ENCODE peak calls at places on chromosome X, in six cellular contexts. S is testis, B is fibroblast of lung, O is PC-9, Y is left lung, Q is pancreas. H is an unnamed sample.

GRCh38 chrX:25013593-25014365 is 2.0 kb downstream of the ARX start:
- DNase-seq in S (no peak), O (no peak), B (no peak), Q (no peak), Y (no peak), H (no peak)

GRCh38 chrX:150752124-150752523 is 58.9 kb downstream of the MTMR1 start:
- DNase-seq in Q (no peak), B (no peak), S (no peak), O (no peak), Y (no peak), H (no peak)

GRCh38 chrX:150683536-150684146 is 9.6 kb upstream of the MTMR1 start:
- DNase-seq in O (peak; percentile 21), B (no peak), S (no peak), Q (no peak), Y (no peak), H (no peak)

GRCh38 chrX:15244421-15244820 is 25.5 kb downstream of the ASB9 start:
- DNase-seq in O (no peak), Q (no peak), S (no peak), B (no peak), Y (no peak), H (no peak)

GRCh38 chrX:123222920-123223319 is 38.8 kb downstream of the GRIA3 start:
- DNase-seq in Y (no peak), O (no peak), S (peak; percentile 24), Q (peak; percentile 60), B (no peak), H (no peak)

GRCh38 chrX:19377799-19378198 is 34.1 kb downstream of the PDHA1 start:
- DNase-seq in O (no peak), Y (no peak), S (no peak), Q (no peak), B (no peak), H (no peak)

GRCh38 chrX:77785400-77785745 is 643 bp downstream of the ATRX start:
- DNase-seq in B (peak; percentile 16), Q (no peak), S (peak; percentile 16), Y (no peak), O (no peak), H (no peak)

GRCh38 chrX:56802921-56803848 is 74.1 kb downstream of the NBDY start:
- DNase-seq in O (no peak), S (peak; percentile 62), Y (no peak), Q (peak; percentile 79), B (peak; percentile 62), H (peak; percentile 55)

GRCh38 chrX:146863566-146863965 is 49.0 kb upstream of the CXorf51A start:
- DNase-seq in Q (no peak), B (no peak), O (no peak), Y (no peak), S (no peak), H (peak; percentile 1)

GRCh38 chrX:120147537-120147936 is 10.9 kb upstream of the RHOXF2 start:
- DNase-seq in S (no peak), Q (no peak), B (no peak), Y (no peak), O (no peak), H (no peak)

GRCh38 chrX:7570432-7571009 is 272.4 kb upstream of the VCX start:
- DNase-seq in Q (no peak), B (no peak), Y (no peak), S (no peak), O (no peak), H (no peak)

GRCh38 chrX:112832481-112833095 is 8.0 kb downstream of the AMOT start:
- DNase-seq in O (peak; percentile 89), Y (no peak), S (no peak), Q (no peak), B (peak; percentile 52), H (no peak)

GRCh38 chrX:15947648-15948317 is 93.2 kb upstream of the AP1S2 start:
- DNase-seq in B (peak; percentile 69), Q (no peak), Y (no peak), O (peak; percentile 34), S (peak; percentile 18), H (peak; percentile 40)

GRCh38 chrX:118216086-118216485 is 99.5 kb upstream of the KLHL13 start:
- DNase-seq in Y (no peak), B (peak; percentile 58), Q (no peak), O (no peak), S (no peak), H (no peak)

GRCh38 chrX:22164770-22165388 is 107.8 kb upstream of the CBLL2 start:
- DNase-seq in O (peak; percentile 24), S (no peak), B (peak; percentile 66), Q (no peak), Y (no peak), H (peak; percentile 6)

GRCh38 chrX:47723689-47724088 is 64.7 kb upstream of the UXT start:
- DNase-seq in O (no peak), S (no peak), Y (no peak), Q (no peak), B (no peak), H (no peak)

GRCh38 chrX:84362184-84362838 is 139.9 kb downstream of the HDX start:
- DNase-seq in S (peak; percentile 13), Q (no peak), Y (no peak), O (no peak), B (no peak), H (no peak)

GRCh38 chrX:66074920-66075879 is 35.3 kb upstream of the VSIG4 start:
- DNase-seq in Y (peak; percentile 76), O (no peak), S (peak; percentile 16), B (no peak), Q (no peak), H (no peak)

GRCh38 chrX:112078606-112079005 is 4.0 kb downstream of the TRPC5 start:
- DNase-seq in Y (no peak), Q (no peak), S (no peak), O (no peak), B (peak; percentile 8), H (no peak)

GRCh38 chrX:109918753-109919152 is 84.2 kb upstream of the TMEM164 start:
- DNase-seq in Q (no peak), O (no peak), Y (no peak), S (no peak), B (no peak), H (no peak)

GRCh38 chrX:109920868-109921267 is 82.0 kb upstream of the TMEM164 start:
- DNase-seq in B (no peak), Y (no peak), Q (no peak), S (no peak), O (no peak), H (no peak)

GRCh38 chrX:109922183-109922582 is 80.7 kb upstream of the TMEM164 start:
- DNase-seq in S (no peak), Q (no peak), O (no peak), B (no peak), Y (no peak), H (no peak)

GRCh38 chrX:109925656-109926055 is 77.3 kb upstream of the TMEM164 start:
- DNase-seq in B (no peak), S (no peak), Y (no peak), O (no peak), Q (no peak), H (no peak)

GRCh38 chrX:109920325-109920724 is 82.6 kb upstream of the TMEM164 start:
- DNase-seq in Y (no peak), Q (no peak), B (no peak), O (no peak), S (no peak), H (no peak)
- H3K27me3 ChIP-seq in Y (no peaks in the 10 kb centered on the region), Q (no peaks in the 10 kb centered on the region), B (peaks cover 2% of the 10 kb centered on the region), O (no peaks in the 10 kb centered on the region), S (no peaks in the 10 kb centered on the region), H (no peaks in the 10 kb centered on the region)

GRCh38 chrX:132613801-132614200 is 125.0 kb upstream of the MBNL3 start:
- DNase-seq in Y (no peak), B (no peak), S (no peak), O (no peak), Q (no peak), H (no peak)

GRCh38 chrX:132612990-132613564 is 124.2 kb upstream of the MBNL3 start:
- DNase-seq in S (peak; percentile 69), B (peak; percentile 6), O (peak; percentile 46), Y (no peak), Q (peak; percentile 78), H (peak; percentile 27)

GRCh38 chrX:132614297-132614696 is 125.5 kb upstream of the MBNL3 start:
- DNase-seq in S (peak; percentile 24), B (no peak), O (peak; percentile 12), Q (no peak), Y (no peak), H (no peak)

GRCh38 chrX:132618810-132619209 is 130.0 kb upstream of the MBNL3 start:
- DNase-seq in Y (no peak), Q (no peak), B (no peak), S (no peak), O (no peak), H (no peak)

DNA sequence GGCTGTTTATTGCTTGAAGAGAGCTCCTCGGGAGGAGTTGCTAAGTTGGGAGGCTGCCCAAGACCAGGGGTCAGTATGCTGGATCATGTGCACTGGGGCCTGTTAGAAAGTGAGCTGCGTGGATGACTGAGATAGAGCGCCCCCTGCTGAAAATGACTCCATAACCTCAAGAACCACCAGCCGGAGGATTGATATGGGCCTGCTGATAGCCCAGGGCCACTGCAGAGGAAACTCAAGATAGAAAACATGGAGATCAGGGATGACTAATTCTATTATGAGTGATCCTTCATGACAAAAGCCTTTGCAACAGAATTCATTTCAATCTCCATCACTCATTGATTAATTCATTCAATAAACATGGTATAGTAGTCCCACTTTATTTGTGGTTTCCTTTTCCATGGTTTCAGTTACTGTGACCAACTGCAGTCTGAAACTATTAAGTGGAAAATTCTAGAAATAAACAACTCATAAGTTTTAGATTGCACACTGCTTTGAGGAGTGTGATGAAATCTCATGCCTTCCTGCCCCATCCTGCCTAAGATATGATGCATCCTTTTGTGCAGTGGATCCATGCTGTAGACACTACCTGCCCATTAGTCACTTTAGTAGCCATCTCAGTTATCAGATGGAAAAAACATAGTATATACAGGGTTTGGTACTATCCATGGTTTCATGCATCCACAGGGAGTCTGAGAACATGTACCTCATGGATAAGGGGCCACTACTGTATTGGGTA is 126.7 kb upstream of the MBNL3 start:
- DNase-seq in Q (peak; percentile 58), S (peak; percentile 53), Y (no peak), O (peak; percentile 24), B (peak; percentile 17), H (peak; percentile 34)
- H3K27ac ChIP-seq in Q (no peak overlapping the region), S (no peak overlapping the region), Y (no peak overlapping the region), O (no peak overlapping the region), B (no peak overlapping the region), H (no peak overlapping the region)

DNA sequence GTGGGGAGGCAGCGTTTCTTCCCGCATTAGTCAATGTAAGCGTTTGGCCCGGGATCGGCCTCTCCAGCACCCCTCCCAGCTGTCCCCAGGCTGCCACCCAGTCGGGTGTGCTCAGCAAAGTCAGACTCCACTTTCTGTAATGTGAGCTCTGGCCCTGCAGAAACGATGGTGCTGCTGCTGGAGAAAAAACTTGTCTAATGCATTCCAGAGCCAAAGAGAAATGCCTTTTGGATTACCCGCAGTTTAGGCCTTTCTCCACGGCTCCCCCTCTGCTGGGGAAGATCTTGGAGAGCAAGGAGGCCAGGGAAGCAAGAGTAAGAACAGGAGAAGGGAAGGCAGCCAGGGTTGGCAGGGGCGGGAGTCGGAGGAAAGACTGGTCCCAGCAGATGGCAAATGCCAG is 55.2 kb downstream of the ELF4 start:
- DNase-seq in O (no peak), S (no peak), Q (no peak), B (peak; percentile 72), Y (no peak), H (peak; percentile 47)
- TF ChIP-seq CTCF in O (no peak), S (no peak), Q (no peak), B (no peak), Y (no peak), H (peak; percentile 6)

DNA sequence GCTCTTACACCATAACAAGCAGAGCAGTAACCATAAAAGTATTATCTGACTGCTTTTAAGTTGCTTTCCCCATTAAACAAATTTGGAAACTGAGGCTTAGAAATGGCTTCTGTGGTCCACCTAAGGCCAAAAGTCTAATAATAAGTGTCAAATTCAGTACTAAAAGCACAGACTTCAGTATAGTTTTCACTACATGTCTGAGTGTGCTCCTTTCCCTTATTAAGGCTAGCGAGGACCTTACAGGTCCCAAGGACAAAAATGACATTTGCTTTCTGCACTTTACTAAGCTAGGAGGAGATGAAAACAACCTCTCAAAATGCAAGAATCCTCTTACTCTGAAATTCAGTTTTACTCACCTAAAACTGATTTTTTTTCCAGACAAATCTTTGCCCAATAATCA is 127.2 kb downstream of the ENOX2 start:
- DNase-seq in Q (no peak), S (no peak), B (no peak), Y (no peak), O (no peak), H (no peak)
- H3K27me3 ChIP-seq in Q (no peaks in the 10 kb centered on the region), S (no peaks in the 10 kb centered on the region), B (no peaks in the 10 kb centered on the region), Y (no peaks in the 10 kb centered on the region), O (no peaks in the 10 kb centered on the region), H (no peaks in the 10 kb centered on the region)